ENCODE peak calls at places on chromosomes 5 and 9, in six cellular contexts. X, O, J, H, D and A are unnamed samples. For H3K36me3, the result is how much of the 10 kb centered on the place peaks cover.

GRCh38 chr9:35716236-35716635 is 15.8 kb downstream of the TLN1 start:
- DNase-seq in D (no peak), X (no peak), J (no peak), H (peak), O (no peak), A (no peak)

GRCh38 chr9:22257026-22257425 is 189.6 kb upstream of the DMRTA1 start:
- DNase-seq in X (peak), O (no peak), D (no peak), J (no peak), H (no peak), A (no peak)

GRCh38 chr9:99040254-99040653 is 64.7 kb upstream of the TGFBR1 start:
- DNase-seq in H (peak), D (no peak), J (no peak), O (no peak), X (no peak), A (no peak)

GRCh38 chr9:33731142-33731541 is 64.2 kb upstream of the PRSS3 start:
- DNase-seq in D (no peak), J (no peak), O (no peak), X (no peak), H (no peak), A (no peak)

GRCh38 chr9:124371183-124371582 is 44.1 kb downstream of the PSMB7 start:
- DNase-seq in O (peak), X (peak), J (no peak), D (peak), H (peak), A (peak)

GRCh38 chr5:5416733-5417132 is 5.7 kb upstream of the ICE1 start:
- DNase-seq in H (no peak), X (no peak), D (no peak), O (no peak), J (no peak), A (no peak)

GRCh38 chr5:137504916-137505315 is 5.8 kb upstream of the SPOCK1 start:
- DNase-seq in O (no peak), J (no peak), D (no peak), X (no peak), H (no peak), A (no peak)

GRCh38 chr9:5879419-5880181 is 11.1 kb upstream of the MLANA start:
- DNase-seq in J (no peak), O (peak), H (peak), D (peak), X (peak), A (peak)

GRCh38 chr5:132260714-132261615 is 3.5 kb downstream of the PDLIM4 start:
- DNase-seq in J (no peak), H (peak), D (peak), X (peak), O (peak), A (peak)

GRCh38 chr5:116789522-116789921 is 214.9 kb upstream of the SEMA6A start:
- DNase-seq in O (no peak), D (no peak), J (no peak), X (no peak), H (no peak), A (no peak)

GRCh38 chr9:123586140-123586735 is 230.2 kb downstream of the CRB2 start:
- DNase-seq in O (no peak), X (no peak), D (no peak), H (no peak), J (no peak), A (no peak)

GRCh38 chr5:137871571-137871970 is 3.9 kb downstream of the MYOT start:
- DNase-seq in O (no peak), D (no peak), J (no peak), H (no peak), X (no peak), A (no peak)

GRCh38 chr5:137296213-137296702 is 202.9 kb downstream of the SPOCK1 start:
- DNase-seq in O (no peak), X (no peak), H (no peak), D (peak), J (no peak), A (no peak)

GRCh38 chr5:76196457-76196856 is 113.3 kb downstream of the SV2C start:
- DNase-seq in O (no peak), D (no peak), X (no peak), H (no peak), J (no peak), A (no peak)

GRCh38 chr9:13266172-13266571 is 13.3 kb downstream of the MPDZ start:
- DNase-seq in X (no peak), J (no peak), O (peak), D (peak), H (peak), A (no peak)

GRCh38 chr9:134475051-134475790 is 149.0 kb downstream of the RXRA start:
- DNase-seq in H (peak), J (no peak), D (peak), X (no peak), O (peak), A (no peak)

DNA sequence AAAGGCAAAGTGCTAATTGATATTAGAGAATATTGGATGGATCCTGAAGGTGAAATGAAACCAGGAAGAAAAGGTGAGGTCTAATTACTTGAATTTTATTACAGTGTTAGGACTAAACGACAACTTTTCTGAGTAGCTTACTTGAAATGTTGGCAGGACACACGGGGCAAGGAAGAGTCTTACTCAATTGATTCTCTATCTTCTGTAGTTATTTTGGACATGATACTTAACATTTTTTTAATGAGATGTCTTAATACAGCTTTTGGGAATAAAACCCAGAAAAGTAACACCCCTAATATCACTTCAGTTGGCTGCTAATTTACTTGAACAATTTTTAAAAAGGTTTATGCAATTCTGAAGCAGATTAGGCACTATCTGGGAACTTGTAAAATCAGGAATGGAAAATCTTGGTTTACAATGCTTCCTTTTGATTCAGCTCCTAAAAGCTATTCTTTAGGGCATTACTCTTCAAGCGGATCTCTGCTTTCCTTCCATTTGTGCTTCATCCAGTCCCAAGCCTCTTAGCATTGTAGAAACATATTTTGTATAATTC is 13.7 kb downstream of the SUB1 start:
- DNase-seq in X (no peak), J (no peak), O (no peak), D (no peak), H (no peak), A (no peak)
- H3K36me3 ChIP-seq in X (under half), J (under half), O (under half), D (under half), H (half or more), A (half or more)

GRCh38 chr9:136204086-136204805 is 682 bp downstream of the LHX3 start:
- DNase-seq in D (no peak), J (no peak), O (no peak), H (no peak), X (no peak), A (no peak)
- TF ChIP-seq EZH2 in D (peak), J (peak), O (no peak), H (no peak), X (peak), A (no peak)

DNA sequence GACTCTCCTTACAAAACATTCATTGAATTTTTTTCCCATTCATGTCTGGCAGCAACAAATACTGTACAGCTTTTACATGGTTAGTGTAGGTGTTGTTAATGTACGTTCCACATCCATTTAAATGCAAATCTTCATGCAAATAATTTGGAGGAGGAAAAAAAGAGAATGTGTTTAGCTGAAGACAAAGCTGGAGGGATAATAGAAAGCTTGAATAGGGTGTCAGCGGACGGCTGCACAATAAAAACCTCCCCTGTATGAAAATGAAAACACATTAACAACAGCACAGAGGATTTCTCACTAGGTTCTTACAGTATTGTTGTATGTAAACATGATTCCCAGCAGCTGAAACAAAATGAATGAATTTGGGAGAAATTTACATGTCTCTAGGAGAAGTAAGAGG is 231.5 kb downstream of the ZNF608 start:
- DNase-seq in H (no peak), J (no peak), D (no peak), X (no peak), O (no peak), A (no peak)
- H2AFZ ChIP-seq in H (no peak), J (no peak), D (no peak), X (no peak), O (no peak), A (no peak)

GRCh38 chr9:111433082-111433481 is 51.1 kb downstream of the ECPAS start:
- DNase-seq in X (no peak), H (no peak), J (no peak), O (no peak), D (no peak), A (no peak)

GRCh38 chr9:111440226-111440625 is 44.0 kb downstream of the ECPAS start:
- DNase-seq in O (no peak), J (no peak), D (no peak), H (no peak), X (no peak), A (no peak)

GRCh38 chr9:111442360-111443027 is 41.7 kb downstream of the ECPAS start:
- DNase-seq in D (no peak), J (no peak), X (no peak), O (no peak), H (no peak), A (no peak)

GRCh38 chr9:111443454-111443853 is 40.7 kb downstream of the ECPAS start:
- DNase-seq in X (no peak), H (no peak), D (no peak), O (no peak), J (no peak), A (no peak)

DNA sequence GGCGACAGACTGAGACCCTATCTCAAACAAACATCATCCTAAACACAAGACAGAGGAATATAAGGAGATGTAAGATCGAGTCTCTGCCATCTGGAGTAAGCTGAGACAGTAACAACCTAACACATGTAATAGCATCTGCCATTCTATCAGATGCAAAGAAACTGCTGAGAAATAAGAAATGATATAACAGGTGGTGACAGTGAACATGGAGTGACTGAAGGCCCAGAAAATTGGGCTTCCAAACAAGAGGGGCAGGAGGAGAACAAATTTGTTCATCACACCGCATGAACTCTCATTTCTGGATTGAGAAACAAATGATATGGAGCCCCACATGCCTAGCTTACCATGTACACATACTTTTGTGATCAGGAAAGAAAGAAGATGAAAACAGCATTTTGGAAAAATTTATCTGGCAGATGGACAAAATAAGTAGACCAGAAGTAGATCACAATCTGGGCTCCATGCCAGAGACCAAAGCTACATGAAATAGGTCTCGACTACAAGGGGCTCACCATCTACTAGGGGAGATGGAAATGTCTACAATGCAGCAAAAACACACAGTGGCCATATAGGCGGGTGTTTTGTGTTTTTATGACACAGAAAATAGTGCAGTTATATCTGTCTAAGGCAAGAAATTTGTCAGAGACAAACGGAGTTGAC is 45.5 kb downstream of the ECPAS start:
- DNase-seq in O (peak), J (no peak), X (no peak), H (no peak), D (peak), A (no peak)
- H3K36me3 ChIP-seq in O (under half), J (under half), X (under half), H (half or more), D (under half), A (under half)

GRCh38 chr5:159094745-159095144 is 5.0 kb downstream of the EBF1 start:
- DNase-seq in X (no peak), H (peak), O (peak), J (no peak), D (peak), A (no peak)
- TF ChIP-seq EZH2 in X (no peak), H (no peak), O (no peak), J (no peak), D (no peak), A (no peak)

GRCh38 chr9:121239071-121239470 is 28.9 kb upstream of the GSN start:
- DNase-seq in J (no peak), O (no peak), D (peak), X (no peak), H (peak), A (no peak)

GRCh38 chr9:121240394-121241145 is 27.4 kb upstream of the GSN start:
- DNase-seq in H (peak), O (peak), X (no peak), D (no peak), J (no peak), A (no peak)

GRCh38 chr9:121242955-121243346 is 25.0 kb upstream of the GSN start:
- DNase-seq in O (no peak), H (peak), X (no peak), J (no peak), D (no peak), A (no peak)

GRCh38 chr9:121239851-121240250 is 28.1 kb upstream of the GSN start:
- DNase-seq in O (no peak), X (no peak), H (no peak), J (no peak), D (no peak), A (no peak)

GRCh38 chr9:121242219-121242954 is 25.6 kb upstream of the GSN start:
- DNase-seq in O (peak), H (peak), D (peak), X (no peak), J (no peak), A (no peak)
- H2AFZ ChIP-seq in O (no peak), H (peak), D (no peak), X (peak), J (no peak), A (no peak)

GRCh38 chr5:181248277-181248676 is 4.6 kb upstream of the RACK1 start:
- DNase-seq in O (no peak), X (no peak), J (no peak), D (no peak), H (no peak), A (no peak)
- H3K36me3 ChIP-seq in O (under half), X (under half), J (under half), D (under half), H (under half), A (under half)